ENCODE peak calls at places on chromosomes 16 and 17, in five cellular contexts. B is body of pancreas, I is neural progenitor cell, P is hepatocyte, L is transverse colon. V is an unnamed sample.

GRCh38 chr17:64641499-64641898 is 20.6 kb downstream of the SMURF2 start:
- DNase-seq in B (peak; percentile 41), I (no peak), P (peak; percentile 55), L (no peak), V (no peak)

GRCh38 chr17:74212262-74212912 is 984 bp upstream of the TTYH2 start:
- DNase-seq in B (peak; percentile 28), I (peak; percentile 34), P (peak; percentile 42), L (peak; percentile 19), V (no peak)

GRCh38 chr17:80109713-80110446 is 8.5 kb downstream of the GAA start:
- DNase-seq in B (no peak), I (no peak), P (peak; percentile 15), L (no peak), V (peak; percentile 60)

GRCh38 chr16:86809458-86809955 is 231.2 kb downstream of the FOXL1 start:
- DNase-seq in B (no peak), I (no peak), P (no peak), L (no peak), V (no peak)

GRCh38 chr17:14308636-14308964 is 7.7 kb downstream of the HS3ST3B1 start:
- DNase-seq in B (no peak), I (no peak), P (no peak), L (no peak), V (no peak)

GRCh38 chr16:13856398-13856797 is 63.6 kb upstream of the ERCC4 start:
- DNase-seq in B (no peak), I (no peak), P (no peak), L (no peak), V (no peak)

GRCh38 chr17:12631076-12631475 is 34.6 kb upstream of the MYOCD start:
- DNase-seq in B (no peak), I (no peak), P (no peak), L (no peak), V (no peak)

GRCh38 chr16:57268804-57269800 is 15.4 kb downstream of the PLLP start:
- DNase-seq in B (peak; percentile 78), I (no peak), P (peak; percentile 90), L (peak; percentile 88), V (no peak)

GRCh38 chr17:81640011-81640410 is 3.0 kb downstream of the TSPAN10 start:
- DNase-seq in B (no peak), I (no peak), P (no peak), L (no peak), V (no peak)

GRCh38 chr16:53414381-53414780 is 19.9 kb upstream of the RBL2 start:
- DNase-seq in B (no peak), I (no peak), P (no peak), L (no peak), V (no peak)

GRCh38 chr17:81018044-81018802 is 16.7 kb upstream of the BAIAP2 start:
- DNase-seq in B (no peak), I (peak; percentile 82), P (no peak), L (peak; percentile 43), V (no peak)

GRCh38 chr16:1920727-1921155 is 2.5 kb upstream of the HS3ST6 start:
- DNase-seq in B (no peak), I (peak; percentile 93), P (peak; percentile 68), L (peak; percentile 61), V (no peak)

GRCh38 chr16:1280783-1281182 is 24.9 kb downstream of the TPSD1 start:
- DNase-seq in B (no peak), I (no peak), P (no peak), L (no peak), V (no peak)

GRCh38 chr17:3647251-3647650 is 10.7 kb downstream of the CTNS start:
- DNase-seq in B (no peak), I (no peak), P (no peak), L (no peak), V (no peak)

GRCh38 chr17:39028690-39029089 is 61.5 kb upstream of the FBXO47 start:
- DNase-seq in B (no peak), I (no peak), P (no peak), L (no peak), V (no peak)

GRCh38 chr17:39607851-39608130 is at the start of gene NEUROD2:
- DNase-seq in B (no peak), I (no peak), P (no peak), L (no peak), V (no peak)

GRCh38 chr16:88763502-88764053 is 21.4 kb downstream of the PIEZO1 start:
- DNase-seq in B (peak; percentile 53), I (peak; percentile 93), P (peak; percentile 81), L (no peak), V (no peak)

GRCh38 chr16:24685539-24686432 is 43.7 kb upstream of the TNRC6A start:
- DNase-seq in B (peak; percentile 58), I (peak; percentile 48), P (peak; percentile 92), L (peak; percentile 55), V (peak; percentile 67)

GRCh38 chr16:83878838-83879237 is 20.1 kb upstream of the MLYCD start:
- DNase-seq in B (no peak), I (peak; percentile 52), P (peak; percentile 61), L (no peak), V (no peak)

GRCh38 chr17:76075364-76076099 is 951 bp downstream of the GALR2 start:
- DNase-seq in B (no peak), I (peak; percentile 85), P (no peak), L (no peak), V (no peak)

GRCh38 chr17:37361543-37361942 is 14.2 kb upstream of the C17orf78 start:
- DNase-seq in B (no peak), I (no peak), P (peak; percentile 41), L (no peak), V (no peak)

GRCh38 chr16:87416826-87417471 is 24.8 kb downstream of the MAP1LC3B start:
- DNase-seq in B (no peak), I (peak; percentile 19), P (peak; percentile 52), L (peak; percentile 42), V (peak; percentile 64)

GRCh38 chr16:70470927-70471341 is 16.5 kb downstream of the FCSK start:
- DNase-seq in B (no peak), I (peak; percentile 81), P (peak; percentile 60), L (peak; percentile 26), V (no peak)

GRCh38 chr16:73743665-73744496 is 552.7 kb upstream of the PSMD7 start:
- DNase-seq in B (no peak), I (peak; percentile 54), P (no peak), L (no peak), V (no peak)

GRCh38 chr17:345992-346785 is 6.4 kb downstream of the RPH3AL start:
- DNase-seq in B (no peak), I (no peak), P (no peak), L (no peak), V (no peak)

GRCh38 chr16:583815-584591 is 5.9 kb upstream of the RAB40C start:
- DNase-seq in B (no peak), I (no peak), P (no peak), L (no peak), V (no peak)

GRCh38 chr16:15604460-15605390 is 38.2 kb downstream of the MARF1 start:
- DNase-seq in B (no peak), I (no peak), P (no peak), L (no peak), V (no peak)

GRCh38 chr16:84471966-84472365 is 32.5 kb downstream of the MEAK7 start:
- DNase-seq in B (no peak), I (no peak), P (no peak), L (no peak), V (no peak)

GRCh38 chr16:85568519-85568918 is 44.6 kb upstream of the GSE1 start:
- DNase-seq in B (no peak), I (no peak), P (peak; percentile 77), L (peak; percentile 84), V (peak; percentile 74)

GRCh38 chr16:12155235-12155634 is 178.7 kb downstream of the SNX29 start:
- DNase-seq in B (no peak), I (no peak), P (no peak), L (no peak), V (no peak)

GRCh38 chr17:28967240-28968135 is 16.2 kb upstream of the PHF12 start:
- DNase-seq in B (no peak), I (peak; percentile 62), P (no peak), L (no peak), V (no peak)

GRCh38 chr17:41583137-41584127 is 3.3 kb downstream of the KRT14 start:
- DNase-seq in B (peak; percentile 31), I (no peak), P (no peak), L (peak; percentile 78), V (no peak)
- H3K4me1 ChIP-seq in B (peaks cover 5% of the 10 kb centered on the region), I (peaks cover 4% of the 10 kb centered on the region), P (no peaks in the 10 kb centered on the region), L (peaks cover 11% of the 10 kb centered on the region), V (peaks cover 18% of the 10 kb centered on the region)

DNA sequence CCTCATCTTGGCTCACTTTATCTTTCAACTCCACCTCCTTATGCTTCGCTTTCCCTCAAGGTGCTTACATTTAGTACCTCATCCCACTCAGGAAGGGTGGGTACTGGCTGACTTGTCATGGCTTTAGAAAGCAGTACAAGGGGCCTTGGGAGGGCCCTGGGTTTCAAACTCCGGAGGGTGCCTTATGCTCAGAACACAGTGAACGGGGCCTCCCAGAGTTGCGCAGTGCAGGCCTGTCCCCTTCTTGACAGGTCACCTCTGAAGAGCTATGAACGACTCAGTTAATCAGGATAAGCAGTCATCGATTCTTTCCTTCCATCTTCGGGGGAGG is 6.0 kb downstream of the COG1 start:
- DNase-seq in B (no peak), I (no peak), P (no peak), L (no peak), V (peak; percentile 53)
- H3K27ac ChIP-seq in B (no peak overlapping the region), I (no peak overlapping the region), P (no peak overlapping the region), L (no peak overlapping the region), V (no peak overlapping the region)

DNA sequence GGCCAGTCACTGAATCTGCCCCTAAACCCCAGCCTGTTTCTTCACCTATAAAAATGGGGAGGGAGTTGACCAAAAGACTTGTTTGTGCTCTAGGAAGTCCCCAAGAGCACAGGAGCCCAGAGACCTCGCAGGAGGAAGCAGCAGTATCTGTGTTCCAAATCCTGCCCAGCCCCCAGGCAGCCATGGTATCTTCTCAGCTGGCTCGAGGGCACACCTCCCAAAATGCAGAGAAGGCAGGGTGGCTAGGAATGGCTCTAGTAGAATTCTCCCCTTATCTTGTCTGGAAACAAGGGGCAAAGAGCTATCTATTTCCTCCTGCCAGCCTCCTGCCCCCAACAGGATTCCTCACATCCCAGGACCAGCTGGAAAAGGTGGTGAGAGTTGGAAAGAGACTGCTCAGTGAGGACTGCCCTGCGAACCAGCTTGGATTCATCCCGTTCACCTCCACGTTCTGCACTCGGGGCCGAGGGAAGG is 8.6 kb upstream of the TSPOAP1 start:
- DNase-seq in B (no peak), I (no peak), P (no peak), L (peak; percentile 52), V (no peak)
- H3K4me1 ChIP-seq in B (no peaks in the 10 kb centered on the region), I (peaks cover 18% of the 10 kb centered on the region), P (no peaks in the 10 kb centered on the region), L (peaks cover 16% of the 10 kb centered on the region), V (peaks cover 6% of the 10 kb centered on the region)

DNA sequence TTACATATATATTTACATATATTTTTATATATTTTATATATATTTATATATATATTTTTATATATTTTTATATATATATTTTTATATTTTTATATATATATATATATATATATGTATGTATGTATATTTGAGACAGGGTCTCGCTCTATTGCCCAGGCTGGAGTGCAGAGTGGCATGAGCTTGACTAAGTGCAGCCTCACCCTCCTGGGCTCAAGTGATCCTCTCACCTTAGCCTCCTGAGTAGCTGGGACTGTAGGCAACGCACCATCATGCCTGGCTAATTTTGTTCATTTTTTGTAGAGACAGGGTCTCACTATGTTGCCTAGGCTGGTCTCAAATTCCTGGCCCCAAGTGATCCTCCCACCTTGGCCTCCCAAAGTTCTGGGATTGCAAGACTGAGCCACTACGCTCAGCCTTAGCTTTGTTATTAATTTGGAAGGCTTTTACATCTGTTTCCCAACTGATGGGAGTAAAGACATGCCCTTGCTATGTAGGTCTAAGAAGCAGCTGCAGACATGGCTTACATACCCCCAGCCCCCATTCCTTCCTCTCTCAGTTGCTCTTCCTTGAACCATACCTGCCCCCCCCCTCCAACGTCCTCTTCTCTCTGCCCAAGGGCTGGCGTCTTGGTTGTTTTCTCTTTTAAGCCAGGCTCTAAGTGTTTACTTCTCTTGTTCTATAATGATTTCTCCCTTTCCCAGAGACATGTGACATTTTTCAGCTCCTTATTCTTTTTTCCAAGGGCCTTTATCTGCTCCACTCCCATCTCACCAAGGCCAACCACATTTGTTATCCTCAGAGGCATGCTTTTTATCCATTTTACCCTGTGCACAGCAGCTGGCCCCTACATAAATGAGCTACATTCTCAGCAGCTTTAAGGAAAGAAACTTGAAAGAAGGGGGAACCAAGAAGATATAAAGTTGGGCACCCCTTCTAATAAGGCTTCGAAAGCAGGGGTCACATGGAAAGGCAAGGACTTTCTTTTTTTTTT is 64.2 kb upstream of the ATF7IP2 start:
- DNase-seq in B (no peak), I (no peak), P (no peak), L (no peak), V (no peak)
- H3K27ac ChIP-seq in B (no peak overlapping the region), I (no peak overlapping the region), P (peak overlapping the region; percentile 69), L (no peak overlapping the region), V (no peak overlapping the region)

V was measured in tibial artery.